ENCODE peak calls at places on chromosome 16, in four cellular contexts. J is BE2C, A is fibroblast of pulmonary artery, F is GM23248. Y is an unnamed sample.

GRCh38 chr16:15618392-15618791 is 24.6 kb downstream of the MARF1 start:
- DNase-seq in J (no peak), A (peak), F (peak), Y (no peak)

GRCh38 chr16:69340095-69340644 is 598 bp downstream of the NIP7 start:
- DNase-seq in J (no peak), A (peak), F (peak), Y (no peak)

GRCh38 chr16:87074635-87075318 is 242.4 kb downstream of the C16orf95 start:
- DNase-seq in J (no peak), A (no peak), F (no peak), Y (no peak)

GRCh38 chr16:386641-387156 is 4.9 kb upstream of the PGAP6 start:
- DNase-seq in J (no peak), A (no peak), F (no peak), Y (peak)

GRCh38 chr16:13171313-13171712 is 269.9 kb downstream of the SHISA9 start:
- DNase-seq in J (no peak), A (no peak), F (no peak), Y (no peak)

GRCh38 chr16:74738134-74738541 is 36.5 kb downstream of the FA2H start:
- DNase-seq in J (no peak), A (no peak), F (peak), Y (no peak)

GRCh38 chr16:6663668-6664067 is 669.0 kb upstream of the RBFOX1 start:
- DNase-seq in J (no peak), A (no peak), F (no peak), Y (no peak)

GRCh38 chr16:70696952-70697600 is 11.2 kb upstream of the MTSS2 start:
- DNase-seq in J (no peak), A (no peak), F (no peak), Y (no peak)

GRCh38 chr16:8958344-8958808 is 5.3 kb downstream of the USP7 start:
- DNase-seq in J (peak), A (peak), F (peak), Y (no peak)

GRCh38 chr16:68995011-68995504 is 110.4 kb upstream of the HAS3 start:
- DNase-seq in J (peak), A (peak), F (peak), Y (no peak)

GRCh38 chr16:55832425-55832787 is 490 bp downstream of the CES1 start:
- DNase-seq in J (no peak), A (no peak), F (no peak), Y (no peak)

GRCh38 chr16:67241008-67241900 is 6.0 kb downstream of the FHOD1 start:
- DNase-seq in J (no peak), A (peak), F (peak), Y (peak)